ENCODE peak calls at places on chromosomes 12 and 14, in nine cellular contexts. J is H1, M is lower leg skin, E is BJ, H is MM.1S, U is Peyer's patch, B is MCF 10A, L is PC-3, W is tibial artery. A is an unnamed sample.

GRCh38 chr12:60035835-60036234 is 440.0 kb downstream of the SLC16A7 start:
- DNase-seq in J (no peak), M (no peak), E (peak; percentile 0), H (no peak), U (no peak), B (no peak), L (peak; percentile 65), W (no peak), A (peak; percentile 32)

GRCh38 chr12:5073054-5073453 is 29.4 kb downstream of the KCNA5 start:
- DNase-seq in J (no peak), M (no peak), E (no peak), H (no peak), U (no peak), B (no peak), L (no peak), W (no peak), A (no peak)

GRCh38 chr12:1542599-1542998 is 51.8 kb downstream of the FBXL14 start:
- DNase-seq in J (no peak), M (no peak), E (no peak), H (no peak), U (no peak), B (no peak), L (no peak), W (no peak), A (no peak)

GRCh38 chr14:77641207-77641533 is 24.7 kb upstream of the SPTLC2 start:
- DNase-seq in J (no peak), M (no peak), E (no peak), H (no peak), U (no peak), B (no peak), L (no peak), W (no peak), A (no peak)

GRCh38 chr14:70915415-70915814 is 8.2 kb downstream of the PCNX1 start:
- DNase-seq in J (no peak), M (no peak), E (no peak), H (no peak), U (no peak), B (no peak), L (no peak), W (no peak), A (no peak)

GRCh38 chr12:130142736-130143135 is 19.5 kb upstream of the FZD10 start:
- DNase-seq in J (no peak), M (no peak), E (no peak), H (no peak), U (no peak), B (peak; percentile 82), L (peak; percentile 13), W (no peak), A (no peak)

GRCh38 chr14:36915089-36915488 is 253.4 kb downstream of the PAX9 start:
- DNase-seq in J (no peak), M (no peak), E (no peak), H (no peak), U (no peak), B (peak; percentile 11), L (peak; percentile 21), W (no peak), A (no peak)

GRCh38 chr12:32489070-32489469 is 89.7 kb downstream of the FGD4 start:
- DNase-seq in J (no peak), M (no peak), E (no peak), H (no peak), U (no peak), B (no peak), L (no peak), W (no peak), A (no peak)

GRCh38 chr14:61381589-61381988 is 60.2 kb downstream of the PRKCH start:
- DNase-seq in J (no peak), M (no peak), E (no peak), H (no peak), U (no peak), B (peak; percentile 46), L (no peak), W (no peak), A (no peak)

GRCh38 chr12:71018682-71019081 is 98.1 kb upstream of the PTPRR start:
- DNase-seq in J (no peak), M (no peak), E (no peak), H (no peak), U (no peak), B (no peak), L (no peak), W (no peak), A (no peak)

GRCh38 chr12:105228494-105228893 is 7.5 kb downstream of the APPL2 start:
- DNase-seq in J (no peak), M (no peak), E (peak; percentile 44), H (peak; percentile 93), U (no peak), B (no peak), L (no peak), W (no peak), A (peak; percentile 84)

GRCh38 chr14:104794641-104795467 is 694 bp downstream of the AKT1 start:
- DNase-seq in J (no peak), M (no peak), E (no peak), H (peak; percentile 32), U (peak; percentile 65), B (peak; percentile 42), L (peak; percentile 26), W (no peak), A (no peak)

GRCh38 chr12:19946549-19946948 is 421.8 kb upstream of the PDE3A start:
- DNase-seq in J (no peak), M (no peak), E (peak; percentile 82), H (no peak), U (no peak), B (peak; percentile 59), L (peak; percentile 62), W (no peak), A (peak; percentile 41)

GRCh38 chr14:103388664-103389063 is 3.4 kb downstream of the MARK3 start:
- DNase-seq in J (no peak), M (no peak), E (no peak), H (no peak), U (no peak), B (no peak), L (no peak), W (no peak), A (no peak)

GRCh38 chr12:6324936-6325750 is 14.7 kb downstream of the PLEKHG6 start:
- DNase-seq in J (no peak), M (no peak), E (no peak), H (no peak), U (no peak), B (no peak), L (no peak), W (no peak), A (no peak)

GRCh38 chr12:54300732-54301427 is at the start of gene NFE2:
- DNase-seq in J (peak; percentile 75), M (no peak), E (no peak), H (peak; percentile 37), U (peak; percentile 69), B (peak; percentile 79), L (peak; percentile 79), W (peak; percentile 44), A (peak; percentile 66)
- TF ChIP-seq CTCF in J (peak; percentile 21), M (no peak), E (peak; percentile 32), H (no peak), U (no peak), B (no peak), L (no peak), W (no peak), A (no peak)

GRCh38 chr12:27924350-27925140 is 48.0 kb downstream of the PTHLH start:
- DNase-seq in J (no peak), M (no peak), E (no peak), H (no peak), U (no peak), B (no peak), L (peak; percentile 56), W (no peak), A (peak; percentile 32)

GRCh38 chr12:27927347-27927746 is 45.2 kb downstream of the PTHLH start:
- DNase-seq in J (no peak), M (no peak), E (no peak), H (no peak), U (no peak), B (no peak), L (no peak), W (no peak), A (no peak)

GRCh38 chr12:27919671-27920235 is 52.8 kb downstream of the PTHLH start:
- DNase-seq in J (no peak), M (no peak), E (no peak), H (no peak), U (no peak), B (no peak), L (no peak), W (no peak), A (no peak)

DNA sequence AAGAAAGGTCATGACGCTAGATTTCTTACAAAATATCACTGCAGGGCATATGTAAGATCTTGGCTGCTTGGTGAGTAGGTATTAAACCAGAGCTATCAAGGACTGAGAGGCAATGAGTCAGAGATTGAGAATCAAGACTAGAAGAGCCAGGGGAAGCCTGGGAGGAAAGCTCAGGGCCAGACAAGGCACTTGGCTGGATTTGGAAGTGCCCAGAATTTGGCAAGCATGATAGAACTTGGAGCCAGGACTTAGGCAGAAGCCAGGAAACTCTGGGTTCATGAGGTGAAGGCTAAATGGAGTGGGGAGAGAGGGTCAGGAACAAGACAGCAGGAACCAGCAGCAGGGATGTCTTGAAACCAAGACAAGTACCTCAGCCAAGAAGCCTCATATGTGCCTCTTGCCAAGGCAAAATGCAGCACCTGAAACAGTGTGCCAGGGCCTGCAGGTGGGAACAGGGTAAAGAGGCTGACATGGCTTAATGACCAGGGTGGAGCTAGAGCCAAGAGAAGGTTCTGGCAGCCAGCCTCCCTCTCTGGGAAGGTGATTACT is 49.9 kb downstream of the PTHLH start:
- DNase-seq in J (no peak), M (no peak), E (no peak), H (no peak), U (no peak), B (peak; percentile 98), L (peak; percentile 90), W (no peak), A (peak; percentile 74)
- TF ChIP-seq CTCF in J (no peak), M (no peak), E (no peak), H (no peak), U (no peak), B (no peak), L (no peak), W (no peak), A (no peak)

DNA sequence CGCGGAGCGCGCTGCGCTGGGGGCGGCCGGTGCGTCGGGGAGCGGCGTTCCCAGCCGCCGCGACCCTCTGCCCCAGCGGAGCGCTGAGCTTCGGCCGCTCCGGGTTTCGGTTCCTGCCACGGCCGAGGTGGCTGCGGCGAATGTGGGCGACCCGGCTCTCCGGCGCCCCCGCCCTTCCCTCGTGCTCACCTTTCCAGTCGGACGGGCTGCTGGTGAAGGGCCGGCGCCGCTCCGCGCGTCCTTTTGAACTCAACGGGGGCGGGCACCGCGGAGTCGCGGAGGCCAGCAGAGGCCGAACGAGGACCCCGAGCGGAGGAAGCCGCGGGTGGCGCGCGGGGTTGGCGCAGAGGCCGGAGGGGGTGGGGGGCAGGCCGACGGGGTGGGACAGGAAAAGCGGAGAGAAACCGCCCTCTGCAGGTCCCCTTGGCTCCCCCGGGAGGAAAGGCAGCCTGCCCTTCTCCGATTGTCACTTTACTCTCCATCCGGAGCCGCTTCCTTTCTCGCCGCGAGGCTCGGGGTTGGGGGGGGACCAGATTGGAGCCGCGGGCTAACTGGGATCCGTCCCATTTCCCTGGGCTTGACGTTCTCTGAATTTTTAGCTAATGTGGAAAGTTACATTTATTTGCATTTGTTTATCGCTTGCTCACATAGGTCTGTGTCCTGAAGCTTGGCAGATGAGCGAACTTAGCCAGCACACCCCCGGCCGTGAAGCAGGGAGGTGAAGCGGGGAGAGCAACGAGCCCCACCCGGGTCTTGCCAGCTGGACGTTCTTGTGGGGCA is at the start of gene SMAGP:
- DNase-seq in J (no peak), M (peak; percentile 42), E (no peak), H (peak; percentile 69), U (peak; percentile 88), B (peak; percentile 44), L (peak; percentile 86), W (peak; percentile 28), A (peak; percentile 22)
- TF ChIP-seq CTCF in J (no peak), M (no peak), E (no peak), H (peak; percentile 5), U (no peak), B (no peak), L (no peak), W (no peak), A (peak; percentile 19)

GRCh38 chr12:28065889-28066630 is 93.5 kb upstream of the PTHLH start:
- DNase-seq in J (no peak), M (no peak), E (no peak), H (no peak), U (no peak), B (no peak), L (no peak), W (no peak), A (no peak)
- TF ChIP-seq CTCF in J (no peak), M (no peak), E (no peak), H (no peak), U (no peak), B (no peak), L (no peak), W (no peak), A (no peak)

A was measured in HFFc6.